ENCODE peak calls at places on chromosome 3, in four cellular contexts. K is IMR-90, T is neuronal stem cell, F is mesenchymal stem cell. C is an unnamed sample. For H3K79me1, the result is how much of the 10 kb centered on the place peaks cover.

GRCh38 chr3:37179144-37179967 is 5.0 kb upstream of the LRRFIP2 start:
- DNase-seq in K (no peak), T (no peak), F (no peak), C (no peak)

GRCh38 chr3:188682316-188682715 is 489.5 kb upstream of the TPRG1 start:
- DNase-seq in K (no peak), T (no peak), F (no peak), C (no peak)

GRCh38 chr3:64244011-64244942 is 19.0 kb upstream of the PRICKLE2 start:
- DNase-seq in K (no peak), T (no peak), F (no peak), C (peak)

GRCh38 chr3:187736418-187736871 is 8.8 kb downstream of the BCL6 start:
- DNase-seq in K (peak), T (no peak), F (peak), C (peak)

GRCh38 chr3:10263549-10264363 is 15.5 kb downstream of the TATDN2 start:
- DNase-seq in K (peak), T (no peak), F (peak), C (peak)

GRCh38 chr3:117963858-117964257 is 1070.8 kb downstream of the IGSF11 start:
- DNase-seq in K (no peak), T (no peak), F (no peak), C (no peak)

GRCh38 chr3:45475145-45475544 is 86.8 kb downstream of the LARS2 start:
- DNase-seq in K (no peak), T (no peak), F (no peak), C (no peak)

GRCh38 chr3:11323827-11324226 is 51.6 kb downstream of the ATG7 start:
- DNase-seq in K (peak), T (no peak), F (no peak), C (no peak)

GRCh38 chr3:133089906-133090305 is 51.7 kb downstream of the TMEM108 start:
- DNase-seq in K (no peak), T (no peak), F (no peak), C (peak)

GRCh38 chr3:18572809-18573208 is 147.7 kb upstream of the SATB1 start:
- DNase-seq in K (no peak), T (no peak), F (no peak), C (no peak)

GRCh38 chr3:126317029-126317996 is 39.9 kb downstream of the KLF15 start:
- DNase-seq in K (no peak), T (no peak), F (no peak), C (no peak)

GRCh38 chr3:99881121-99881524 is 63.5 kb downstream of the CMSS1 start:
- DNase-seq in K (no peak), T (no peak), F (peak), C (no peak)

GRCh38 chr3:85050806-85051205 is 92.0 kb downstream of the CADM2 start:
- DNase-seq in K (no peak), T (no peak), F (no peak), C (no peak)

GRCh38 chr3:156448300-156448699 is 106.6 kb downstream of the SSR3 start:
- DNase-seq in K (peak), T (no peak), F (peak), C (no peak)

GRCh38 chr3:12484983-12485327 is 675 bp downstream of the TSEN2 start:
- DNase-seq in K (no peak), T (no peak), F (no peak), C (no peak)

GRCh38 chr3:55826731-55827496 is 339.8 kb upstream of the WNT5A start:
- DNase-seq in K (peak), T (no peak), F (peak), C (no peak)

GRCh38 chr3:48194446-48195071 is 6.3 kb upstream of the CDC25A start:
- DNase-seq in K (peak), T (peak), F (peak), C (peak)

GRCh38 chr3:58088501-58088900 is 80.3 kb downstream of the FLNB start:
- DNase-seq in K (no peak), T (no peak), F (no peak), C (no peak)

GRCh38 chr3:77102916-77103769 is 63.2 kb downstream of the ROBO2 start:
- DNase-seq in K (peak), T (no peak), F (no peak), C (no peak)

GRCh38 chr3:33004961-33005360 is 53.5 kb downstream of the CCR4 start:
- DNase-seq in K (no peak), T (no peak), F (no peak), C (no peak)

GRCh38 chr3:128068156-128068620 is 16.0 kb downstream of the SEC61A1 start:
- DNase-seq in K (peak), T (peak), F (peak), C (peak)

GRCh38 chr3:8768364-8769087 is 887 bp downstream of the OXTR start:
- DNase-seq in K (no peak), T (no peak), F (peak), C (no peak)

GRCh38 chr3:104546301-104546700 is 820.4 kb upstream of the ALCAM start:
- DNase-seq in K (no peak), T (no peak), F (no peak), C (no peak)

GRCh38 chr3:174355505-174355904 is 503.6 kb upstream of the NAALADL2 start:
- DNase-seq in K (peak), T (peak), F (peak), C (peak)

GRCh38 chr3:48952510-48953118 is 34.0 kb downstream of the ARIH2 start:
- DNase-seq in K (no peak), T (no peak), F (no peak), C (no peak)

DNA sequence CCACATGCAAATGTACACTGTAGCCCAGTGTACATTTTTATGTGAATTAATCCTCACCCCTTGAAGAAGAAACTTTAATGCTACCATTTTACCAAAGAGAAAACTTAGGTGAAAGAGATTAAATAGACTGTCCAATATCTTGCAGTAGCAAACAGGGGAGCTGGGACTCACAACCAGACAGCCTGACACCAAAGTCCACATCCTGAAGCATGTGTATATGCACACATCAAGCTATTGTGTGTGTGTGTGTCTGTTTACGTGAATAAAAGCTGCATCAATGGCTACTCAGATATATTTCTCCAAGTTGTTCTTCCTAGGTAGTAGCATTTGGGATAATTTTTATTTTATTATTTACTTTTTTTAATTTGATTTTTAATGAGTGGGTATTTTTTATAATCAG is 6.7 kb downstream of the ANO10 start:
- DNase-seq in K (no peak), T (no peak), F (no peak), C (no peak)
- H3K23ac ChIP-seq in K (no peak), T (no peak), F (no peak), C (no peak)

GRCh38 chr3:123088360-123088759 is 21.5 kb downstream of the PDIA5 start:
- DNase-seq in K (no peak), T (no peak), F (no peak), C (no peak)
- H3K79me1 ChIP-seq in K (under half), T (under half), F (under half), C (under half)

GRCh38 chr3:38323060-38323459 is 23.5 kb upstream of the XYLB start:
- DNase-seq in K (no peak), T (no peak), F (no peak), C (no peak)
- H3K14ac ChIP-seq in K (no peak), T (no peak), F (no peak), C (no peak)

DNA sequence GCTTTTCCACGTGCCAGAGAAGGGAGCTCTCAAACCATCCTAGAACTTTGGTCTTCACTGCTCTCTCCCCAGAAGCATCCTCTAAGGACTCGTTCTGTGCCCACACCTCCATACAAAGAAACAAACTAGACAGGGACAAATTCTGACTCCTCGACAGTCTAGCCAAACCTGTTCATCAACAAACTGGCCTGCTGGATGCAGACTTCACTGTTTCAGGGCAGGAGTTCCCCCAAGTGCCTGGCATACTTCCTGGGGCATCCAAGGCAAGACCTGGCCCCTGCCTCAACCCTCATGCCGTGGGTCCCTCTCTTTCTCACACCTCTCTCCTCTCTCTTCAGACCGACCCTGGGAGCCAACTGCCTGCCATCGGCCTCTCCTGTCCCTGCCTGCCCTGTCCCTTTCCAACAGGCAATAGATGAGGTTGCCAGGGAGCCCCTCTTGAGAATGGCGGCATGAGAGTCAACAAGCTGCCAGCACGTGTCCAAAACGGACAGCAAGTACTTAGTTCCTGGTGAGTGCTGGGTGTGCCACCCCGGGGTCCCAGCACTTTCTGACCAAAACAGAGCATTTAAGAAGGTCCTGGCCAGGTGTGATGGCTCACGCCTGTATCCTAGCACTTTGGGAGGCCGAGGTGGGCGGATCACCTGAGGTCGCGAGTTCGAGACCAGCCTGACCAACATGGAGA is 79.1 kb upstream of the HES1 start:
- DNase-seq in K (no peak), T (no peak), F (no peak), C (peak)
- H3K23ac ChIP-seq in K (no peak), T (peak), F (no peak), C (no peak)

DNA sequence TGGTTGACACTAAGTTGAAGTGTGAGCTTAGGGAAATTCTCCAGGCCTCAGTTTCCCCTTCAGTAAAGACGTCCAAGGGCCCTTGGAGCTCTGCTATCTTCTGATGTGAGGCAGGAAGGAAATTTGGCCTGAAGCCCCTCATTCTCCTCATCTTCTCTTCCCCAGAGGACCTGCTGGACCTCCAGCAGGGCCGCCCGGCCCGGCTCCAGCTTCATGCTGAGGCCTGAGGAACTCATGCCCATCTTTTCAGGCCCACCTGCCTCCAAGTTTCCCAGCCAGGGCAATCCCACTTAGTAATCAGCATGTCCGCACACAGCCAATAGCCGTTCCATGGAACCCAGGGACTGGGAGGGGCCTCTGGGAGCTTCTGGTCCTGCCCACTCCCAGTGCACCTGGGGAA is 4.0 kb downstream of the LRRC15 start:
- DNase-seq in K (no peak), T (no peak), F (no peak), C (no peak)
- H3K79me1 ChIP-seq in K (under half), T (under half), F (under half), C (under half)

DNA sequence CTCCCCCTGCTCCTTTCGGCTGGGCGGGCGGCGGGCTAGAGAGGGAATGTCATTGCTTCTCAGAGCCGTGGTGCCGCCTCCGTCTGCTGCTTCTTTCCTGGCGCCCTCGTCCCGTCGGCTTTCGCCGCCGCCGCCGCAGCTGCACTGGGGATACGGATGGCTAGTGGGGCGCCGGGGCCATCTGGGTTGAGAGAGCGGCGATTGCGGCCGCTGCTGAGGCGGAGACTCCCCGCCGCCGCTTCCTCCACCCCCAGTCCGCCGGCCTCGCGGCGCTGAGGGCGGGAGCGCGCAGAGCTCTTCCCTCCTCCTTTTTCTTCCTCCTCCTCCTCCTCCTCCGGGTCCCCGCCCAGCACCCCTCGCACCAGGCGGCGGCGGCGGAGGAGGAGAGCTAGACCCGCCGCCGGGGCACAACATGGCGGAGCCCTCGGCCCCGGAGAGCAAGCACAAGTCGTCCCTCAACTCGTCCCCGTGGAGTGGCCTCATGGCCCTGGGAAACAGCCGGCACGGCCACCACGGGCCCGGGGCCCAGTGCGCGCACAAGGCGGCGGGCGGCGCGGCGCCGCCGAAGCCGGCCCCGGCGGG is at the start of gene STT3B:
- DNase-seq in K (peak), T (no peak), F (peak), C (peak)
- H3K14ac ChIP-seq in K (peak), T (peak), F (peak), C (peak)

DNA sequence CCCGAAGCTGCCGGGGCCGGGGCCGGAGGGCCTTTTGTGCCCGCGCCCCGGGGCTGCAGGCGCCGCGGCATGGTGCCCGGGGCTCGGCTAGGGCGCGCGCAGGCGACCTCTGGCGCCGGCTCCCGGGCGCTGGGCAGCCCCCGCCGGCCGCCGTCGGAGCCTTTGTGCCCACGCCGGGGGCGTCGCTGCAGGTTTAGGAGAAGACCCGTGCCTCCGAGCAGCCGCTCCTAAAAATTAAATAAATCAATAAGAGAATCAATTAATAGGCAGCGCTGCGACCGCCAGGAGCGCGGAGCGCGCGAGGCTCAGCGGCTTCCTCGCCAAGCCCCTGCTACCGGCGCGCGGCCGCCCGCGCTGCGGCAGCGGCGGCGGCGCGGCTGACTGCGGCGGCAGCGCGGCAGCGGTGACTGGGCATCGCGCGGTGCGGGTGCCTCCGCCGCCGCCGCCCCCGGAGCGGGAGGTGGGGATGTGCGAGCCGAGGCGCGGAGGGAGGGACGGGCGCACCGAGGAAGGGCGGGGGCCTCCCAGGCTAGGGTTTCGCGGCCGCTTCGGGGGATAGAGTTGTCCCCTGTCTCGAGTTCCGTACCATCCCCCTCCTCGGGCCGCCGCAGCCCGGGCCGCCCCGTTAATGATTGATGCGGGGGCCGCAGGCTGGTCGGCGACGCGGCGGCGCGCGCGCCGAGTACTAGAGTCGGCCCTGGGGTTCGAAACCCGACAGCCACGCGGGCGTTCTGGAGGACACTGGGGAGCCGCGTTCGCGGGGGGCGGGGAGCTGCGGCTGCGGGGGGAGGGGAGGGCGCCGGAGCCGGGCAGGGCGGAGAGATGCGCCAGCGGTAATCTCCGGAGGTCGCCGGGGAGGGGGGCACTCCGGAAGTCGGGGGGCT is at the start of gene PAQR9:
- DNase-seq in K (no peak), T (peak), F (no peak), C (peak)
- H3K23ac ChIP-seq in K (peak), T (peak), F (no peak), C (no peak)

GRCh38 chr3:46955801-46956259 is 20.7 kb downstream of the CCDC12 start:
- DNase-seq in K (peak), T (no peak), F (peak), C (no peak)

GRCh38 chr3:46953265-46954010 is 23.1 kb downstream of the CCDC12 start:
- DNase-seq in K (no peak), T (no peak), F (no peak), C (no peak)

GRCh38 chr3:46952813-46953212 is 23.7 kb downstream of the CCDC12 start:
- DNase-seq in K (no peak), T (no peak), F (no peak), C (no peak)

GRCh38 chr3:46954178-46954577 is 22.4 kb downstream of the CCDC12 start:
- DNase-seq in K (no peak), T (no peak), F (no peak), C (no peak)

GRCh38 chr3:46955157-46955556 is 21.4 kb downstream of the CCDC12 start:
- DNase-seq in K (no peak), T (no peak), F (no peak), C (no peak)
- H3K79me1 ChIP-seq in K (under half), T (under half), F (under half), C (under half)

C was measured in trophoblast cell.